ENCODE peak calls at places on chromosomes 16 and 17, in six cellular contexts. P is HFF-Myc, T is PC-9, C is neural progenitor cell, D is cardiac fibroblast, G is heart left ventricle. W is an unnamed sample.

GRCh38 chr17:27424941-27425340 is 31.3 kb upstream of the KSR1 start:
- DNase-seq in G (no peak), C (no peak), D (no peak), T (no peak), P (no peak), W (no peak)

GRCh38 chr16:3120435-3120834 is 8.0 kb downstream of the ZNF205 start:
- DNase-seq in C (no peak), P (no peak), T (no peak), G (no peak), D (no peak), W (no peak)

GRCh38 chr16:58002936-58003335 is 1.7 kb downstream of the USB1 start:
- DNase-seq in T (no peak), D (no peak), P (no peak), C (no peak), G (no peak), W (no peak)

GRCh38 chr16:8858994-8859912 is 9.6 kb downstream of the CARHSP1 start:
- DNase-seq in G (no peak), P (no peak), C (no peak), T (no peak), D (no peak), W (no peak)

GRCh38 chr16:84175351-84176081 is 11.3 kb downstream of the TAF1C start:
- DNase-seq in G (peak; percentile 57), P (no peak), T (peak; percentile 57), D (peak; percentile 45), C (peak; percentile 79), W (peak; percentile 39)

GRCh38 chr17:3049705-3050295 is 13.6 kb downstream of the OR1D5 start:
- DNase-seq in G (no peak), T (no peak), C (no peak), D (peak; percentile 21), P (no peak), W (no peak)

GRCh38 chr17:18877104-18877503 is 19.2 kb downstream of the PRPSAP2 start:
- DNase-seq in P (no peak), T (peak; percentile 72), G (no peak), C (no peak), D (no peak), W (no peak)

GRCh38 chr16:30658731-30659506 is 688 bp downstream of the FBRS start:
- DNase-seq in C (peak; percentile 94), T (peak; percentile 90), D (peak; percentile 98), P (peak; percentile 83), G (peak; percentile 89), W (peak; percentile 92)

GRCh38 chr17:76578376-76578775 is 7.3 kb downstream of the ST6GALNAC2 start:
- DNase-seq in G (no peak), D (peak; percentile 43), T (no peak), P (no peak), C (no peak), W (no peak)

GRCh38 chr17:19702231-19702641 is 14.1 kb downstream of the SLC47A2 start:
- DNase-seq in G (no peak), P (no peak), C (no peak), T (no peak), D (no peak), W (no peak)

GRCh38 chr17:39271546-39271945 is 45.8 kb upstream of the STAC2 start:
- DNase-seq in C (no peak), P (no peak), G (no peak), T (no peak), D (peak; percentile 17), W (no peak)

GRCh38 chr17:45703348-45703747 is 80.8 kb upstream of the CRHR1 start:
- DNase-seq in T (no peak), C (no peak), P (no peak), D (no peak), G (no peak), W (no peak)

GRCh38 chr17:44636562-44636961 is 19.7 kb upstream of the MEIOC start:
- DNase-seq in C (peak; percentile 30), D (peak; percentile 70), G (no peak), T (peak; percentile 64), P (peak; percentile 21), W (no peak)

GRCh38 chr17:39132192-39132600 is 19.2 kb downstream of the PLXDC1 start:
- DNase-seq in T (no peak), C (peak; percentile 41), G (peak; percentile 62), P (peak; percentile 55), D (peak; percentile 84), W (no peak)

GRCh38 chr16:75139498-75139897 is 8.8 kb upstream of the ZFP1 start:
- DNase-seq in G (no peak), D (no peak), C (no peak), T (peak; percentile 43), P (no peak), W (no peak)

GRCh38 chr17:40915199-40915661 is 22.2 kb downstream of the KRT23 start:
- DNase-seq in T (peak; percentile 99), G (no peak), C (no peak), P (peak; percentile 65), D (peak; percentile 96), W (no peak)

GRCh38 chr16:46961373-46962353 is 11.8 kb downstream of the DNAJA2 start:
- DNase-seq in T (no peak), D (peak; percentile 10), G (no peak), P (no peak), C (no peak), W (no peak)

GRCh38 chr17:68512967-68513474 is 791 bp downstream of the PRKAR1A start:
- DNase-seq in G (peak; percentile 43), T (no peak), D (peak; percentile 65), C (peak; percentile 56), P (no peak), W (no peak)

GRCh38 chr16:78205506-78205905 is 106.1 kb downstream of the WWOX start:
- DNase-seq in C (no peak), D (no peak), P (no peak), T (no peak), G (no peak), W (no peak)

GRCh38 chr16:9096416-9096952 is 5.0 kb downstream of the HAPSTR1 start:
- DNase-seq in T (peak; percentile 85), C (no peak), G (no peak), P (no peak), D (no peak), W (no peak)

GRCh38 chr16:1424028-1424427 is 3.5 kb upstream of the UQCC4 start:
- DNase-seq in D (no peak), T (no peak), P (no peak), G (no peak), C (no peak), W (no peak)

GRCh38 chr16:1416521-1416941 is 2.0 kb upstream of the UNKL start:
- DNase-seq in T (peak; percentile 84), C (no peak), D (no peak), P (no peak), G (no peak), W (no peak)

GRCh38 chr16:1422076-1422475 is 1.5 kb upstream of the UQCC4 start:
- DNase-seq in D (no peak), G (no peak), T (no peak), C (no peak), P (no peak), W (no peak)

GRCh38 chr16:1420111-1420539 is 422 bp downstream of the UQCC4 start:
- DNase-seq in C (no peak), D (no peak), G (peak; percentile 39), T (no peak), P (no peak), W (no peak)

DNA sequence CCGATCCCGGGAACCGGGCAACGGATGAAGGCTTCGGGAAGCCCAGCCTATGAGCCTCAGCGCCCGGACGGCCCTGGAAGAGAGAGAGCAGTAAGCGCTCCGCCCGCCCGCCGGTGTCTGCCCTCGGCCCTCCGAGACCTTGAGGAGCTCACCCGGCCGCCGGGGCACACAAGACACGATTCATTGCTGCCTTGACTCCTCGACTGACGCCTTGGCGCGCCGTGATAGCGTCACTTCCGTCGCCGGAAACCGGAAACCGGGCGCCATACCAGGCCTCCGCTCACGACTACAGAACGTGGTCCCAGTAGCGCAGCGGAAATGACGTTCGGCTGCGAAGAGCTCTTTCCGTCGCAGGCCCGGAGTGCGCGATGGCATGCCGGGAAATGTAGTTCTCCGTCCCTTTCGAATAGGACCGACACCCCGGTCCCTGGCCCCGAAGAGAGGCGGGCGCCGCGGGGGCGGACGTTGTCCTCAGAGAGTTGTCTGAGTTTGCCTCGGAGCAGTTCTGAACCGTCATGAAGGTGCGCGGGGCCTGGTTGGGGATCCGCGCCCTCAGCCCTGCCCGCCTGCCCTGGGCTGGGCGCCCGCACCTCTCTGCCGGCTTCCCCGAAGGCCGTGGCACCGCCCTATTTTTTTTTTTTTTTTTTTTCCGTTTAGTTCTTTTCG is at the start of gene UQCC4:
- DNase-seq in G (peak; percentile 99), D (peak; percentile 99), T (peak; percentile 97), P (peak; percentile 96), C (peak; percentile 99), W (peak; percentile 98)
- H3K4me3 ChIP-seq in G (peak within 1 kb of the TSS; percentile 91), D (peak within 1 kb of the TSS; percentile 70), T (peak within 1 kb of the TSS; percentile 91), P (peak within 1 kb of the TSS; percentile 89), C (peak within 1 kb of the TSS; percentile 86), W (peak within 1 kb of the TSS; percentile 99)

GRCh38 chr17:9976283-9977009 is 71.4 kb upstream of the RCVRN start:
- DNase-seq in P (no peak), D (no peak), G (no peak), T (no peak), C (no peak), W (no peak)
- TF ChIP-seq CTCF in P (no peak), D (no peak), G (no peak), T (no peak), C (no peak), W (no peak)

DNA sequence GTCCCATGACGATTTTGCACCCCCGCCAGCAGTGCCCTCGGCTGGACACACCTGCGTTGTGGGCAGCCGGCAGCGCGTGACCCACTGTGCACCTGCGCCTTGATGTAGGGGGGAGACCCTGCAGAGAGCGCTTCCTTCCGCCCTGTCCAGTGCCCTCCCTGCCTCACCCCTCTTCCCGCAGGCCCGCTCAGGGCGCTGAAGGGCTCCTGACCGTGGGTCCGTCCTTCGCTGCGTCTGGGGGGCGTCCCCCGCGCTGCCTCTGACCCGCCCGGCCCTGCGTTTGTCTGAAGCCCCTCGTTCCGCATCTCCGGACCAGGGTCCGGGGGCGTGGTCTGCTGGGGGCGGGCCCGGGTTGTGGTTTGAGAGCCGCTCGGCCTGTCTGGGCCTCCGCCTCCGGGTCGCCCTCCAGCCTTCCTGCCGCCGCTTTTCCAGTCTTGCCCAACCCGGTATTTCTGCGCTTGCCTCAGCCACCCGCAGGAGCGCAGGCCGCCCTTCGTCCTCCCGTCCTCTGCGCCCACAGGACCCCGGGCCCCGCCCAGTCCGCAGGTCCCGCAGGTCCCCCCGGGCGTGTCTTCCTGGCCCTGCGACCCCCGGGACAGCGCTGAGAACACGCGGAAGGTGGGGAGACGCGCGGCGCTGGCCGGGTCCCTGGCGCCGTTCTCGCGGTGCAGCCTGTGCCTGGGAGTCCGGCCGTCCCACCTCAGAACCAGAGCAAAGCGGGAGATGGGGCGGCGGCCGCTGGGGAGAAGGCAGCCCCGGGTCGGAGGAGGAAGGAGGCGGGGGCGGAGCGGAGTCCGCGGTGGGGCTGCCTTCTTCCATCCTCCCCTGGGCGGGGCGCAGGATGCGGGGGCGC is 4.0 kb upstream of the IL17C start:
- DNase-seq in T (no peak), G (peak; percentile 59), C (peak; percentile 83), P (no peak), D (peak; percentile 60), W (no peak)
- H3K4me3 ChIP-seq in T (no peak overlapping the region), G (peak overlapping the region; percentile 52), C (peak overlapping the region; percentile 62), P (peak overlapping the region; percentile 39), D (peak overlapping the region; percentile 48), W (peak overlapping the region; percentile 55)

GRCh38 chr17:979539-980405 is at the start of gene NXN:
- DNase-seq in D (peak; percentile 70), T (peak; percentile 37), P (no peak), C (peak; percentile 94), G (peak; percentile 87), W (no peak)
- TF ChIP-seq CTCF in D (no peak), T (no peak), P (no peak), C (peak; percentile 27), G (peak; percentile 43), W (no peak)

W was measured in GM12864.